ENCODE peak calls at places on chromosomes 7 and 10, in nine cellular contexts. One of them, this sample, is unnamed.

GRCh38 chr10:122102146-122102866 is 113.3 kb downstream of the TACC2 start:
- DNase-seq in non-pigmented ciliary epithelial cell: no peak
- DNase-seq in Calu3: no peak
- DNase-seq in lower leg skin: no peak
- DNase-seq in fibroblast of the aortic adventitia: no peak
- DNase-seq in GM18507: no peak
- DNase-seq in aorta: no peak
- DNase-seq in GM03348: no peak
- DNase-seq in adrenal gland: no peak
- DNase-seq in this sample: no peak

GRCh38 chr10:24519950-24520349 is 203.7 kb downstream of the ARHGAP21 start:
- DNase-seq in non-pigmented ciliary epithelial cell: no peak
- DNase-seq in adrenal gland: no peak
- DNase-seq in fibroblast of the aortic adventitia: no peak
- DNase-seq in lower leg skin: no peak
- DNase-seq in Calu3: no peak
- DNase-seq in aorta: no peak
- DNase-seq in GM03348: no peak
- DNase-seq in GM18507: no peak
- DNase-seq in this sample: no peak

GRCh38 chr7:159031750-159032149 is 112.9 kb downstream of the VIPR2 start:
- DNase-seq in non-pigmented ciliary epithelial cell: no peak
- DNase-seq in Calu3: no peak
- DNase-seq in aorta: no peak
- DNase-seq in fibroblast of the aortic adventitia: no peak
- DNase-seq in adrenal gland: peak; percentile 45
- DNase-seq in GM03348: no peak
- DNase-seq in GM18507: no peak
- DNase-seq in lower leg skin: peak; percentile 79
- DNase-seq in this sample: no peak

GRCh38 chr7:158572000-158572828 is 15.4 kb downstream of the PTPRN2 start:
- DNase-seq in aorta: no peak
- DNase-seq in Calu3: no peak
- DNase-seq in non-pigmented ciliary epithelial cell: no peak
- DNase-seq in lower leg skin: no peak
- DNase-seq in GM18507: no peak
- DNase-seq in adrenal gland: peak; percentile 78
- DNase-seq in GM03348: no peak
- DNase-seq in fibroblast of the aortic adventitia: no peak
- DNase-seq in this sample: no peak

GRCh38 chr10:72292223-72292691 is 18.5 kb downstream of the DDIT4 start:
- DNase-seq in aorta: no peak
- DNase-seq in Calu3: peak; percentile 90
- DNase-seq in non-pigmented ciliary epithelial cell: no peak
- DNase-seq in fibroblast of the aortic adventitia: no peak
- DNase-seq in adrenal gland: no peak
- DNase-seq in lower leg skin: no peak
- DNase-seq in GM18507: no peak
- DNase-seq in GM03348: no peak
- DNase-seq in this sample: no peak

GRCh38 chr10:124348801-124349200 is 69.9 kb downstream of the OAT start:
- DNase-seq in non-pigmented ciliary epithelial cell: no peak
- DNase-seq in fibroblast of the aortic adventitia: no peak
- DNase-seq in adrenal gland: no peak
- DNase-seq in aorta: no peak
- DNase-seq in GM18507: no peak
- DNase-seq in GM03348: no peak
- DNase-seq in lower leg skin: peak; percentile 65
- DNase-seq in Calu3: no peak
- DNase-seq in this sample: no peak

GRCh38 chr7:95470452-95470851 is 15.3 kb upstream of the ASB4 start:
- DNase-seq in lower leg skin: no peak
- DNase-seq in adrenal gland: no peak
- DNase-seq in GM03348: no peak
- DNase-seq in Calu3: no peak
- DNase-seq in fibroblast of the aortic adventitia: no peak
- DNase-seq in non-pigmented ciliary epithelial cell: no peak
- DNase-seq in aorta: no peak
- DNase-seq in GM18507: peak; percentile 9
- DNase-seq in this sample: no peak

GRCh38 chr7:64874114-64874513 is 29.0 kb upstream of the ZNF273 start:
- DNase-seq in fibroblast of the aortic adventitia: no peak
- DNase-seq in non-pigmented ciliary epithelial cell: no peak
- DNase-seq in aorta: peak; percentile 12
- DNase-seq in GM18507: no peak
- DNase-seq in lower leg skin: peak; percentile 72
- DNase-seq in adrenal gland: peak; percentile 18
- DNase-seq in GM03348: no peak
- DNase-seq in Calu3: no peak
- DNase-seq in this sample: no peak

GRCh38 chr7:122092964-122093797 is 50.9 kb downstream of the AASS start:
- DNase-seq in adrenal gland: peak; percentile 93
- DNase-seq in non-pigmented ciliary epithelial cell: peak; percentile 73
- DNase-seq in fibroblast of the aortic adventitia: peak; percentile 87
- DNase-seq in Calu3: peak; percentile 72
- DNase-seq in GM18507: peak; percentile 8
- DNase-seq in lower leg skin: no peak
- DNase-seq in GM03348: peak; percentile 67
- DNase-seq in aorta: no peak
- DNase-seq in this sample: peak; percentile 45

GRCh38 chr7:4738711-4739527 is 36.5 kb upstream of the AP5Z1 start:
- DNase-seq in GM03348: peak; percentile 77
- DNase-seq in aorta: no peak
- DNase-seq in non-pigmented ciliary epithelial cell: peak; percentile 51
- DNase-seq in fibroblast of the aortic adventitia: peak; percentile 89
- DNase-seq in Calu3: no peak
- DNase-seq in GM18507: no peak
- DNase-seq in adrenal gland: peak; percentile 76
- DNase-seq in lower leg skin: no peak
- DNase-seq in this sample: peak; percentile 79

GRCh38 chr7:131045526-131045925 is 282.1 kb upstream of the MKLN1 start:
- DNase-seq in adrenal gland: no peak
- DNase-seq in Calu3: no peak
- DNase-seq in GM03348: no peak
- DNase-seq in aorta: no peak
- DNase-seq in non-pigmented ciliary epithelial cell: no peak
- DNase-seq in GM18507: no peak
- DNase-seq in lower leg skin: no peak
- DNase-seq in fibroblast of the aortic adventitia: no peak
- DNase-seq in this sample: no peak

GRCh38 chr10:27893320-27894014 is 105.4 kb downstream of the ODAD2 start:
- DNase-seq in fibroblast of the aortic adventitia: no peak
- DNase-seq in non-pigmented ciliary epithelial cell: no peak
- DNase-seq in Calu3: peak; percentile 44
- DNase-seq in GM03348: peak; percentile 4
- DNase-seq in GM18507: no peak
- DNase-seq in lower leg skin: no peak
- DNase-seq in aorta: no peak
- DNase-seq in adrenal gland: no peak
- DNase-seq in this sample: peak; percentile 77

GRCh38 chr7:25521236-25521635 is 292.9 kb upstream of the NPVF start:
- DNase-seq in non-pigmented ciliary epithelial cell: no peak
- DNase-seq in fibroblast of the aortic adventitia: no peak
- DNase-seq in adrenal gland: no peak
- DNase-seq in aorta: no peak
- DNase-seq in Calu3: peak; percentile 10
- DNase-seq in GM18507: no peak
- DNase-seq in lower leg skin: no peak
- DNase-seq in GM03348: no peak
- DNase-seq in this sample: no peak

GRCh38 chr10:80444646-80445319 is 9.3 kb upstream of the TSPAN14 start:
- DNase-seq in adrenal gland: peak; percentile 86
- DNase-seq in fibroblast of the aortic adventitia: peak; percentile 83
- DNase-seq in lower leg skin: no peak
- DNase-seq in GM18507: peak; percentile 44
- DNase-seq in non-pigmented ciliary epithelial cell: peak; percentile 41
- DNase-seq in Calu3: peak; percentile 66
- DNase-seq in aorta: peak; percentile 85
- DNase-seq in GM03348: peak; percentile 86
- DNase-seq in this sample: no peak

GRCh38 chr10:126628746-126629145 is 41.7 kb downstream of the C10orf90 start:
- DNase-seq in non-pigmented ciliary epithelial cell: no peak
- DNase-seq in lower leg skin: no peak
- DNase-seq in fibroblast of the aortic adventitia: no peak
- DNase-seq in adrenal gland: no peak
- DNase-seq in GM18507: no peak
- DNase-seq in aorta: no peak
- DNase-seq in GM03348: no peak
- DNase-seq in Calu3: no peak
- DNase-seq in this sample: no peak

GRCh38 chr10:85039311-85039710 is 710.9 kb downstream of the CCSER2 start:
- DNase-seq in aorta: no peak
- DNase-seq in lower leg skin: no peak
- DNase-seq in adrenal gland: no peak
- DNase-seq in fibroblast of the aortic adventitia: no peak
- DNase-seq in Calu3: no peak
- DNase-seq in GM03348: no peak
- DNase-seq in GM18507: no peak
- DNase-seq in non-pigmented ciliary epithelial cell: no peak
- DNase-seq in this sample: no peak

GRCh38 chr7:132402751-132403245 is 173.5 kb downstream of the PLXNA4 start:
- DNase-seq in aorta: no peak
- DNase-seq in GM18507: no peak
- DNase-seq in Calu3: no peak
- DNase-seq in GM03348: peak; percentile 83
- DNase-seq in fibroblast of the aortic adventitia: peak; percentile 42
- DNase-seq in non-pigmented ciliary epithelial cell: no peak
- DNase-seq in lower leg skin: peak; percentile 90
- DNase-seq in adrenal gland: no peak
- DNase-seq in this sample: no peak

GRCh38 chr10:11181996-11182395 is 164.3 kb downstream of the CELF2 start:
- DNase-seq in fibroblast of the aortic adventitia: peak; percentile 69
- DNase-seq in Calu3: no peak
- DNase-seq in lower leg skin: no peak
- DNase-seq in GM03348: no peak
- DNase-seq in GM18507: no peak
- DNase-seq in non-pigmented ciliary epithelial cell: no peak
- DNase-seq in aorta: peak; percentile 80
- DNase-seq in adrenal gland: no peak
- DNase-seq in this sample: no peak

GRCh38 chr7:51366172-51366728 is 49.6 kb upstream of the COBL start:
- DNase-seq in lower leg skin: no peak
- DNase-seq in GM18507: no peak
- DNase-seq in Calu3: no peak
- DNase-seq in GM03348: no peak
- DNase-seq in fibroblast of the aortic adventitia: no peak
- DNase-seq in adrenal gland: no peak
- DNase-seq in non-pigmented ciliary epithelial cell: no peak
- DNase-seq in aorta: no peak
- DNase-seq in this sample: no peak

GRCh38 chr7:90726623-90727022 is 130.5 kb downstream of the CDK14 start:
- DNase-seq in non-pigmented ciliary epithelial cell: no peak
- DNase-seq in GM03348: no peak
- DNase-seq in Calu3: peak; percentile 7
- DNase-seq in aorta: no peak
- DNase-seq in adrenal gland: no peak
- DNase-seq in lower leg skin: no peak
- DNase-seq in fibroblast of the aortic adventitia: peak; percentile 65
- DNase-seq in GM18507: no peak
- DNase-seq in this sample: no peak

GRCh38 chr10:117590516-117590915 is 48.0 kb downstream of the EMX2 start:
- DNase-seq in lower leg skin: no peak
- DNase-seq in Calu3: no peak
- DNase-seq in GM03348: no peak
- DNase-seq in adrenal gland: no peak
- DNase-seq in non-pigmented ciliary epithelial cell: no peak
- DNase-seq in aorta: no peak
- DNase-seq in GM18507: no peak
- DNase-seq in fibroblast of the aortic adventitia: no peak
- DNase-seq in this sample: no peak

GRCh38 chr7:7790041-7790751 is 71.8 kb upstream of the RPA3 start:
- DNase-seq in GM18507: no peak
- DNase-seq in GM03348: no peak
- DNase-seq in Calu3: no peak
- DNase-seq in adrenal gland: no peak
- DNase-seq in fibroblast of the aortic adventitia: no peak
- DNase-seq in non-pigmented ciliary epithelial cell: no peak
- DNase-seq in lower leg skin: no peak
- DNase-seq in aorta: no peak
- DNase-seq in this sample: no peak

GRCh38 chr10:124944982-124945381 is 3.1 kb downstream of the ZRANB1 start:
- DNase-seq in non-pigmented ciliary epithelial cell: no peak
- DNase-seq in GM03348: peak; percentile 49
- DNase-seq in lower leg skin: no peak
- DNase-seq in adrenal gland: no peak
- DNase-seq in aorta: no peak
- DNase-seq in GM18507: no peak
- DNase-seq in fibroblast of the aortic adventitia: peak; percentile 63
- DNase-seq in Calu3: no peak
- DNase-seq in this sample: no peak

GRCh38 chr7:137508437-137509175 is 165.1 kb upstream of the PTN start:
- DNase-seq in aorta: no peak
- DNase-seq in GM18507: no peak
- DNase-seq in non-pigmented ciliary epithelial cell: peak; percentile 83
- DNase-seq in Calu3: no peak
- DNase-seq in GM03348: peak; percentile 76
- DNase-seq in fibroblast of the aortic adventitia: peak; percentile 85
- DNase-seq in adrenal gland: no peak
- DNase-seq in lower leg skin: no peak
- DNase-seq in this sample: peak; percentile 74

GRCh38 chr7:105641236-105641810 is 60.0 kb upstream of the EFCAB10 start:
- DNase-seq in lower leg skin: no peak
- DNase-seq in adrenal gland: no peak
- DNase-seq in fibroblast of the aortic adventitia: no peak
- DNase-seq in Calu3: no peak
- DNase-seq in GM18507: no peak
- DNase-seq in GM03348: no peak
- DNase-seq in non-pigmented ciliary epithelial cell: no peak
- DNase-seq in aorta: no peak
- DNase-seq in this sample: no peak

GRCh38 chr10:29409241-29410051 is 120.6 kb downstream of the LYZL1 start:
- DNase-seq in Calu3: peak; percentile 70
- DNase-seq in aorta: peak; percentile 93
- DNase-seq in fibroblast of the aortic adventitia: peak; percentile 70
- DNase-seq in adrenal gland: peak; percentile 86
- DNase-seq in non-pigmented ciliary epithelial cell: no peak
- DNase-seq in GM18507: no peak
- DNase-seq in GM03348: peak; percentile 92
- DNase-seq in lower leg skin: peak; percentile 92
- DNase-seq in this sample: no peak

GRCh38 chr10:2620827-2621521 is 446.4 kb upstream of the PFKP start:
- DNase-seq in lower leg skin: no peak
- DNase-seq in fibroblast of the aortic adventitia: no peak
- DNase-seq in Calu3: no peak
- DNase-seq in aorta: no peak
- DNase-seq in adrenal gland: no peak
- DNase-seq in GM18507: no peak
- DNase-seq in GM03348: no peak
- DNase-seq in non-pigmented ciliary epithelial cell: no peak
- DNase-seq in this sample: no peak

GRCh38 chr10:61897671-61898434 is 3.6 kb upstream of the ARID5B start:
- DNase-seq in lower leg skin: no peak
- DNase-seq in non-pigmented ciliary epithelial cell: no peak
- DNase-seq in GM18507: no peak
- DNase-seq in GM03348: peak; percentile 72
- DNase-seq in adrenal gland: peak; percentile 87
- DNase-seq in Calu3: peak; percentile 43
- DNase-seq in fibroblast of the aortic adventitia: peak; percentile 67
- DNase-seq in aorta: no peak
- DNase-seq in this sample: no peak

This sample was measured in kidney epithelial cell.